ENCODE peak calls at places on chromosomes 1 and 21, in ten cellular contexts. Q, P, U, N, Z, T, F, L, H and K are unnamed samples.

GRCh38 chr1:222084048-222084447 is 342.2 kb upstream of the DUSP10 start:
- DNase-seq in T (no peak), Q (no peak), F (no peak), L (no peak), N (no peak), U (no peak), H (no peak), Z (no peak), P (no peak), K (no peak)

GRCh38 chr21:36691539-36692124 is 7.3 kb upstream of the SIM2 start:
- DNase-seq in T (no peak), L (no peak), F (no peak), N (no peak), Z (no peak), P (no peak), U (no peak), H (no peak), Q (no peak), K (no peak)

GRCh38 chr1:192951961-192952460 is 107.1 kb downstream of the UCHL5 start:
- DNase-seq in Z (peak; percentile 90), L (peak; percentile 74), H (no peak), P (no peak), T (peak; percentile 10), N (peak; percentile 82), U (no peak), F (no peak), Q (no peak), K (no peak)

GRCh38 chr1:84301759-84302380 is 362 bp downstream of the SAMD13 start:
- DNase-seq in N (no peak), T (no peak), P (no peak), H (no peak), L (no peak), Z (no peak), F (no peak), U (peak; percentile 26), Q (no peak), K (no peak)

GRCh38 chr21:27572681-27573080 is 605.8 kb upstream of the ADAMTS5 start:
- DNase-seq in N (peak; percentile 86), F (no peak), T (no peak), U (no peak), P (no peak), Q (no peak), Z (no peak), L (no peak), H (no peak), K (no peak)

GRCh38 chr1:24683713-24684162 is 40.6 kb downstream of the SRRM1 start:
- DNase-seq in H (no peak), Z (no peak), T (no peak), U (peak; percentile 97), Q (no peak), P (no peak), N (peak; percentile 99), F (no peak), L (no peak), K (no peak)

GRCh38 chr1:14970115-14970798 is 183.3 kb upstream of the TMEM51 start:
- DNase-seq in T (peak; percentile 26), Z (no peak), H (no peak), N (peak; percentile 80), L (peak; percentile 65), F (peak; percentile 93), Q (no peak), U (peak; percentile 62), P (peak; percentile 75), K (peak; percentile 26)

GRCh38 chr1:76501136-76501535 is 366.1 kb upstream of the ST6GALNAC5 start:
- DNase-seq in L (no peak), P (no peak), Q (no peak), H (no peak), F (no peak), N (no peak), T (no peak), U (no peak), Z (no peak), K (no peak)

GRCh38 chr1:221773383-221773782 is 31.5 kb upstream of the DUSP10 start:
- DNase-seq in Q (no peak), L (no peak), F (no peak), N (no peak), H (no peak), U (no peak), T (no peak), P (no peak), Z (no peak), K (no peak)

GRCh38 chr1:235024706-235025421 is 103.8 kb downstream of the TOMM20 start:
- DNase-seq in Q (no peak), F (peak; percentile 41), H (no peak), N (no peak), U (no peak), P (no peak), Z (no peak), L (no peak), T (no peak), K (no peak)

GRCh38 chr1:25614466-25615171 is 2.0 kb upstream of the MAN1C1 start:
- DNase-seq in T (no peak), H (no peak), Z (no peak), Q (no peak), U (no peak), N (no peak), F (no peak), L (no peak), P (no peak), K (no peak)

GRCh38 chr1:150151291-150152181 is 1.8 kb downstream of the PLEKHO1 start:
- DNase-seq in P (no peak), U (peak; percentile 56), Q (peak; percentile 57), H (no peak), F (no peak), L (no peak), Z (no peak), N (no peak), T (peak; percentile 63), K (peak; percentile 70)

GRCh38 chr1:50812346-50812745 is 147.7 kb downstream of the FAF1 start:
- DNase-seq in P (no peak), Q (no peak), Z (no peak), N (no peak), H (no peak), U (no peak), F (no peak), L (no peak), T (no peak), K (no peak)

GRCh38 chr1:206012086-206012859 is 9.1 kb upstream of the RAB7B start:
- DNase-seq in Q (no peak), P (no peak), H (peak; percentile 28), L (peak; percentile 92), F (peak; percentile 84), Z (peak; percentile 64), N (no peak), T (peak; percentile 91), U (peak; percentile 93), K (peak; percentile 34)

GRCh38 chr21:41878831-41879189 is 334 bp downstream of the PRDM15 start:
- DNase-seq in T (peak; percentile 84), F (peak; percentile 88), Q (peak; percentile 70), Z (peak; percentile 93), N (peak; percentile 71), U (peak; percentile 77), H (no peak), L (peak; percentile 89), P (peak; percentile 78), K (peak; percentile 67)

GRCh38 chr1:25030674-25031589 is 100.9 kb upstream of the RUNX3 start:
- DNase-seq in Q (peak; percentile 49), P (no peak), Z (no peak), H (no peak), U (peak; percentile 48), N (peak; percentile 93), T (peak; percentile 28), F (no peak), L (peak; percentile 58), K (peak; percentile 59)

GRCh38 chr1:89928506-89928905 is 66.4 kb upstream of the ZNF326 start:
- DNase-seq in P (no peak), N (no peak), F (no peak), H (no peak), Z (no peak), T (no peak), U (no peak), Q (no peak), L (no peak), K (no peak)

GRCh38 chr1:247491328-247491727 is 33.4 kb upstream of the OR2B11 start:
- DNase-seq in Q (no peak), T (no peak), L (no peak), P (no peak), U (no peak), Z (no peak), H (no peak), N (no peak), F (no peak), K (no peak)
- H3K27me3 ChIP-seq in Q (no peaks in the 10 kb centered on the region), T (no peaks in the 10 kb centered on the region), L (no peaks in the 10 kb centered on the region), P (no peaks in the 10 kb centered on the region), U (no peaks in the 10 kb centered on the region), Z (no peaks in the 10 kb centered on the region), H (no peaks in the 10 kb centered on the region), N (no peaks in the 10 kb centered on the region), F (no peaks in the 10 kb centered on the region), K (no peaks in the 10 kb centered on the region)

GRCh38 chr1:34900775-34901502 is 28.5 kb downstream of the DLGAP3 start:
- DNase-seq in Z (no peak), P (no peak), H (no peak), L (no peak), T (no peak), Q (no peak), N (no peak), U (no peak), F (no peak), K (no peak)
- H3K4me1 ChIP-seq in Z (no peaks in the 10 kb centered on the region), P (no peaks in the 10 kb centered on the region), H (no peaks in the 10 kb centered on the region), L (peaks cover 95% of the 10 kb centered on the region), T (no peaks in the 10 kb centered on the region), Q (no peaks in the 10 kb centered on the region), N (no peaks in the 10 kb centered on the region), U (no peaks in the 10 kb centered on the region), F (peaks cover 7% of the 10 kb centered on the region), K (no peaks in the 10 kb centered on the region)

GRCh38 chr1:2493691-2494322 is 17.7 kb downstream of the PLCH2 start:
- DNase-seq in N (no peak), Q (no peak), T (no peak), L (no peak), P (no peak), U (no peak), F (no peak), H (no peak), Z (no peak), K (no peak)
- H3K27me3 ChIP-seq in N (no peaks in the 10 kb centered on the region), Q (no peaks in the 10 kb centered on the region), T (peaks cover 16% of the 10 kb centered on the region), L (no peaks in the 10 kb centered on the region), P (no peaks in the 10 kb centered on the region), U (no peaks in the 10 kb centered on the region), F (no peaks in the 10 kb centered on the region), H (no peaks in the 10 kb centered on the region), Z (peaks cover 62% of the 10 kb centered on the region), K (no peaks in the 10 kb centered on the region)

GRCh38 chr1:66208631-66209030 is 325.3 kb upstream of the SGIP1 start:
- DNase-seq in H (no peak), L (no peak), F (no peak), N (no peak), T (no peak), P (no peak), U (no peak), Q (no peak), Z (no peak), K (no peak)

GRCh38 chr1:66206563-66207154 is 327.3 kb upstream of the SGIP1 start:
- DNase-seq in U (no peak), T (no peak), Q (no peak), H (no peak), F (no peak), L (no peak), Z (no peak), N (no peak), P (no peak), K (no peak)

GRCh38 chr1:66211521-66211920 is 322.4 kb upstream of the SGIP1 start:
- DNase-seq in Z (no peak), L (no peak), U (no peak), F (no peak), P (no peak), T (no peak), H (no peak), Q (no peak), N (no peak), K (no peak)

GRCh38 chr1:66210653-66211052 is 323.3 kb upstream of the SGIP1 start:
- DNase-seq in F (no peak), T (no peak), U (no peak), P (no peak), Z (no peak), N (no peak), H (no peak), L (no peak), Q (no peak), K (no peak)

GRCh38 chr1:66207484-66207883 is 326.5 kb upstream of the SGIP1 start:
- DNase-seq in Q (no peak), N (no peak), H (no peak), F (no peak), U (no peak), L (no peak), T (no peak), Z (no peak), P (no peak), K (no peak)
- H3K4me1 ChIP-seq in Q (no peaks in the 10 kb centered on the region), N (no peaks in the 10 kb centered on the region), H (no peaks in the 10 kb centered on the region), F (no peaks in the 10 kb centered on the region), U (no peaks in the 10 kb centered on the region), L (no peaks in the 10 kb centered on the region), T (no peaks in the 10 kb centered on the region), Z (no peaks in the 10 kb centered on the region), P (peaks cover 1% of the 10 kb centered on the region), K (no peaks in the 10 kb centered on the region)